ENCODE peak calls at places on chromosomes 4 and X, in eight cellular contexts. One of them, this sample, is unnamed.

GRCh38 chrX:119728487-119728886 is 29.9 kb upstream of the SOWAHD start:
- DNase-seq in SK-N-SH: no peak
- DNase-seq in K562: no peak
- DNase-seq in GM12878: no peak
- DNase-seq in GM23338: peak
- DNase-seq in Panc1: no peak
- DNase-seq in HL-60: no peak
- DNase-seq in HepG2: peak
- DNase-seq in this sample: no peak

GRCh38 chrX:1593286-1594271 is 2.2 kb downstream of the AKAP17A start:
- DNase-seq in SK-N-SH: no peak
- DNase-seq in K562: no peak
- DNase-seq in GM12878: no peak
- DNase-seq in GM23338: no peak
- DNase-seq in Panc1: no peak
- DNase-seq in HL-60: no peak
- DNase-seq in HepG2: no peak
- DNase-seq in this sample: no peak

GRCh38 chr4:4659871-4660651 is 118.2 kb upstream of the STX18 start:
- DNase-seq in SK-N-SH: no peak
- DNase-seq in K562: peak
- DNase-seq in GM12878: no peak
- DNase-seq in GM23338: no peak
- DNase-seq in Panc1: peak
- DNase-seq in HL-60: no peak
- DNase-seq in HepG2: no peak
- DNase-seq in this sample: peak

GRCh38 chr4:128917781-128918180 is 108.3 kb downstream of the JADE1 start:
- DNase-seq in SK-N-SH: no peak
- DNase-seq in K562: no peak
- DNase-seq in GM12878: peak
- DNase-seq in GM23338: no peak
- DNase-seq in Panc1: no peak
- DNase-seq in HL-60: peak
- DNase-seq in HepG2: no peak
- DNase-seq in this sample: no peak

GRCh38 chr4:15515106-15515505 is 45.4 kb downstream of the CC2D2A start:
- DNase-seq in SK-N-SH: no peak
- DNase-seq in K562: no peak
- DNase-seq in GM12878: no peak
- DNase-seq in GM23338: no peak
- DNase-seq in Panc1: no peak
- DNase-seq in HL-60: no peak
- DNase-seq in HepG2: no peak
- DNase-seq in this sample: no peak

GRCh38 chr4:101969965-101970364 is 179.4 kb downstream of the BANK1 start:
- DNase-seq in SK-N-SH: no peak
- DNase-seq in K562: no peak
- DNase-seq in GM12878: no peak
- DNase-seq in GM23338: no peak
- DNase-seq in Panc1: no peak
- DNase-seq in HL-60: no peak
- DNase-seq in HepG2: no peak
- DNase-seq in this sample: no peak

GRCh38 chrX:9279271-9279596 is 185.6 kb upstream of the TBL1X start:
- DNase-seq in SK-N-SH: no peak
- DNase-seq in K562: no peak
- DNase-seq in GM12878: no peak
- DNase-seq in GM23338: no peak
- DNase-seq in Panc1: no peak
- DNase-seq in HL-60: no peak
- DNase-seq in HepG2: no peak
- DNase-seq in this sample: no peak

GRCh38 chr4:16205298-16206164 is 20.7 kb downstream of the TAPT1 start:
- DNase-seq in SK-N-SH: peak
- DNase-seq in K562: peak
- DNase-seq in GM12878: no peak
- DNase-seq in GM23338: peak
- DNase-seq in Panc1: no peak
- DNase-seq in HL-60: no peak
- DNase-seq in HepG2: peak
- DNase-seq in this sample: no peak

GRCh38 chr4:3655485-3656429 is 110.4 kb upstream of the ADRA2C start:
- DNase-seq in SK-N-SH: no peak
- DNase-seq in K562: no peak
- DNase-seq in GM12878: no peak
- DNase-seq in GM23338: peak
- DNase-seq in Panc1: no peak
- DNase-seq in HL-60: no peak
- DNase-seq in HepG2: no peak
- DNase-seq in this sample: no peak

GRCh38 chrX:108134724-108135123 is 43.1 kb downstream of the ATG4A start:
- DNase-seq in SK-N-SH: no peak
- DNase-seq in K562: no peak
- DNase-seq in GM12878: no peak
- DNase-seq in GM23338: peak
- DNase-seq in Panc1: no peak
- DNase-seq in HL-60: no peak
- DNase-seq in HepG2: no peak
- DNase-seq in this sample: no peak

GRCh38 chrX:49061916-49062315 is 3.1 kb downstream of the CCDC120 start:
- DNase-seq in SK-N-SH: no peak
- DNase-seq in K562: no peak
- DNase-seq in GM12878: no peak
- DNase-seq in GM23338: no peak
- DNase-seq in Panc1: no peak
- DNase-seq in HL-60: no peak
- DNase-seq in HepG2: no peak
- DNase-seq in this sample: no peak

GRCh38 chr4:519203-519651 is 20.2 kb downstream of the PIGG start:
- DNase-seq in SK-N-SH: no peak
- DNase-seq in K562: no peak
- DNase-seq in GM12878: no peak
- DNase-seq in GM23338: no peak
- DNase-seq in Panc1: no peak
- DNase-seq in HL-60: no peak
- DNase-seq in HepG2: no peak
- DNase-seq in this sample: no peak

GRCh38 chr4:138348055-138348454 is 105.9 kb upstream of the SLC7A11 start:
- DNase-seq in SK-N-SH: no peak
- DNase-seq in K562: no peak
- DNase-seq in GM12878: peak
- DNase-seq in GM23338: no peak
- DNase-seq in Panc1: no peak
- DNase-seq in HL-60: peak
- DNase-seq in HepG2: peak
- DNase-seq in this sample: peak

GRCh38 chrX:149871940-149872339 is 9.0 kb upstream of the MAGEA8 start:
- DNase-seq in SK-N-SH: peak
- DNase-seq in K562: peak
- DNase-seq in GM12878: peak
- DNase-seq in GM23338: peak
- DNase-seq in Panc1: peak
- DNase-seq in HL-60: peak
- DNase-seq in HepG2: peak
- DNase-seq in this sample: peak

GRCh38 chrX:3348191-3348590 is 1.7 kb upstream of the MXRA5 start:
- DNase-seq in SK-N-SH: no peak
- DNase-seq in K562: no peak
- DNase-seq in GM12878: no peak
- DNase-seq in GM23338: no peak
- DNase-seq in Panc1: no peak
- DNase-seq in HL-60: no peak
- DNase-seq in HepG2: no peak
- DNase-seq in this sample: no peak

GRCh38 chr4:89549907-89550306 is 242.3 kb upstream of the GPRIN3 start:
- DNase-seq in SK-N-SH: no peak
- DNase-seq in K562: no peak
- DNase-seq in GM12878: no peak
- DNase-seq in GM23338: no peak
- DNase-seq in Panc1: no peak
- DNase-seq in HL-60: no peak
- DNase-seq in HepG2: no peak
- DNase-seq in this sample: no peak

GRCh38 chrX:8868906-8869305 is 67.7 kb upstream of the FAM9A start:
- DNase-seq in SK-N-SH: no peak
- DNase-seq in K562: no peak
- DNase-seq in GM12878: no peak
- DNase-seq in GM23338: no peak
- DNase-seq in Panc1: no peak
- DNase-seq in HL-60: no peak
- DNase-seq in HepG2: no peak
- DNase-seq in this sample: no peak

GRCh38 chr4:104682311-104682710 is 187.6 kb upstream of the CXXC4 start:
- DNase-seq in SK-N-SH: no peak
- DNase-seq in K562: no peak
- DNase-seq in GM12878: no peak
- DNase-seq in GM23338: no peak
- DNase-seq in Panc1: no peak
- DNase-seq in HL-60: no peak
- DNase-seq in HepG2: no peak
- DNase-seq in this sample: no peak

GRCh38 chrX:22634751-22635150 is 362.0 kb downstream of the CBLL2 start:
- DNase-seq in SK-N-SH: no peak
- DNase-seq in K562: no peak
- DNase-seq in GM12878: no peak
- DNase-seq in GM23338: no peak
- DNase-seq in Panc1: no peak
- DNase-seq in HL-60: no peak
- DNase-seq in HepG2: no peak
- DNase-seq in this sample: no peak

GRCh38 chr4:183409463-183409862 is 35.0 kb upstream of the CDKN2AIP start:
- DNase-seq in SK-N-SH: no peak
- DNase-seq in K562: no peak
- DNase-seq in GM12878: no peak
- DNase-seq in GM23338: no peak
- DNase-seq in Panc1: no peak
- DNase-seq in HL-60: no peak
- DNase-seq in HepG2: peak
- DNase-seq in this sample: no peak

GRCh38 chr4:159434496-159435241 is 331.8 kb downstream of the RAPGEF2 start:
- DNase-seq in SK-N-SH: no peak
- DNase-seq in K562: no peak
- DNase-seq in GM12878: no peak
- DNase-seq in GM23338: no peak
- DNase-seq in Panc1: no peak
- DNase-seq in HL-60: no peak
- DNase-seq in HepG2: no peak
- DNase-seq in this sample: no peak

GRCh38 chr4:78645853-78646757 is 94.5 kb downstream of the ANXA3 start:
- DNase-seq in SK-N-SH: no peak
- DNase-seq in K562: peak
- DNase-seq in GM12878: no peak
- DNase-seq in GM23338: no peak
- DNase-seq in Panc1: peak
- DNase-seq in HL-60: peak
- DNase-seq in HepG2: peak
- DNase-seq in this sample: no peak
- TF ChIP-seq POLR2AphosphoS5 in SK-N-SH: no peak
- TF ChIP-seq POLR2AphosphoS5 in K562: no peak
- TF ChIP-seq POLR2AphosphoS5 in GM12878: no peak
- TF ChIP-seq POLR2AphosphoS5 in GM23338: no peak
- TF ChIP-seq POLR2AphosphoS5 in Panc1: no peak
- TF ChIP-seq POLR2AphosphoS5 in HL-60: no peak
- TF ChIP-seq POLR2AphosphoS5 in HepG2: no peak
- TF ChIP-seq POLR2AphosphoS5 in this sample: no peak

GRCh38 chr4:13415068-13415785 is 68.9 kb downstream of the RAB28 start:
- DNase-seq in SK-N-SH: no peak
- DNase-seq in K562: no peak
- DNase-seq in GM12878: no peak
- DNase-seq in GM23338: peak
- DNase-seq in Panc1: no peak
- DNase-seq in HL-60: peak
- DNase-seq in HepG2: no peak
- DNase-seq in this sample: no peak
- TF ChIP-seq REST in SK-N-SH: no peak
- TF ChIP-seq REST in K562: no peak
- TF ChIP-seq REST in GM12878: no peak
- TF ChIP-seq REST in GM23338: no peak
- TF ChIP-seq REST in Panc1: no peak
- TF ChIP-seq REST in HL-60: no peak
- TF ChIP-seq REST in HepG2: no peak
- TF ChIP-seq REST in this sample: no peak

DNA sequence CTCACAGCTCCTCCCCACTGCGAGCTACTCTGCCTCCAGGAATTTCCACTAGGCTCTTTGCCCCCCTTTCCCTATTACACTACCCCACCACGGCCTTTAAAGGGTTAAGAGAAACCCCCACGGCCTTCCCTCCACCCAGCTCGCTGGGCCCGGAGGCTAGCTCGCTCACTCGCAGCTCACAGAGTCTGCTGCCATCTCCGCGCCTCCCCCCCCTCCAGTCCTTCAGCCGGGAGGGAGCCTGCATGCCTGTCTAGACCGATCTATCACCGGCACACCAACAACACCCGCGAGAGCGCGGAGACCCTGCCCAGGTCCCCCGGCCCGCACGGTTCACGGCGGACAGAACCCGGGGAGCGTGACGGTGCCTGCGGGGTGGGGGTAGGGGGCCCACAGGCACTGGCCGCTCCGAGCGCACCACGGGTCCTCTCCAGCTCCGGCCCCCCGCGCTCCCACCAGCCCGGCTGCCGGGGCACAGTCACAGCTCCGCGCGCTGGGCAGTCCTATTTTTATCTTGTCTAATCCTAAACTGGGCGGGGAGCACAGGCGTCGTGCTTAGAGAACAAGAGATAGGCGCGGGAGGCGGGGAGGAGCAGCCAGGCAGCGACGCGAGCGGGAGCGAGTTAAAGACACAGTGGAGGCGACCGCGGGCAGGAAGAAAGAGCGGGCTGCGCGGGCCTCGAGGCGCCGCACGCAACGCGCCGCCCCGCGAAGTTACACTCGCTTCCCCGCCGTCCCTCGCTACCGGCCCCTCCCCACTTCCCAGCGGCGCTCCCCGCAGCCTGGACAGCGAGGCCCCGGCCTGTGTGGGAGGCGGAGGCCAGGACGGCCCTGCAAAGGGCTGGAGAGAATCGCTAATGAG is 3.5 kb downstream of the BCOR start:
- DNase-seq in SK-N-SH: peak
- DNase-seq in K562: no peak
- DNase-seq in GM12878: no peak
- DNase-seq in GM23338: no peak
- DNase-seq in Panc1: no peak
- DNase-seq in HL-60: no peak
- DNase-seq in HepG2: no peak
- DNase-seq in this sample: no peak
- TF ChIP-seq POLR2AphosphoS5 in SK-N-SH: no peak
- TF ChIP-seq POLR2AphosphoS5 in K562: no peak
- TF ChIP-seq POLR2AphosphoS5 in GM12878: no peak
- TF ChIP-seq POLR2AphosphoS5 in GM23338: no peak
- TF ChIP-seq POLR2AphosphoS5 in Panc1: no peak
- TF ChIP-seq POLR2AphosphoS5 in HL-60: no peak
- TF ChIP-seq POLR2AphosphoS5 in HepG2: no peak
- TF ChIP-seq POLR2AphosphoS5 in this sample: no peak

GRCh38 chrX:79361192-79361870 is 5.8 kb downstream of the ITM2A start:
- DNase-seq in SK-N-SH: no peak
- DNase-seq in K562: no peak
- DNase-seq in GM12878: no peak
- DNase-seq in GM23338: no peak
- DNase-seq in Panc1: no peak
- DNase-seq in HL-60: no peak
- DNase-seq in HepG2: no peak
- DNase-seq in this sample: no peak
- TF ChIP-seq REST in SK-N-SH: no peak
- TF ChIP-seq REST in K562: no peak
- TF ChIP-seq REST in GM12878: no peak
- TF ChIP-seq REST in GM23338: no peak
- TF ChIP-seq REST in Panc1: no peak
- TF ChIP-seq REST in HL-60: no peak
- TF ChIP-seq REST in HepG2: no peak
- TF ChIP-seq REST in this sample: no peak

This sample was measured in HCT116.